ENCODE peak calls at places on chromosomes 6 and 20, in seven cellular contexts. P is T-helper 17 cell, Q is GF-D8, U is fibroblast of the aortic adventitia, C is GM03348, I is endothelial cell, O is NCI-H1092 treated with DMSO at 0.1 percent for 48 hours. V is an unnamed sample.

GRCh38 chr6:65787787-65788186 is 80.8 kb upstream of the EYS start:
- DNase-seq in P (no peak), O (no peak), I (no peak), C (no peak), U (no peak), Q (no peak), V (no peak)

GRCh38 chr6:20817806-20818320 is 283.6 kb downstream of the CDKAL1 start:
- DNase-seq in Q (no peak), O (no peak), I (no peak), U (peak; percentile 16), P (no peak), C (no peak), V (no peak)

GRCh38 chr20:11838076-11838636 is 79.5 kb upstream of the BTBD3 start:
- DNase-seq in C (no peak), I (no peak), Q (no peak), U (no peak), P (no peak), O (no peak), V (no peak)

GRCh38 chr20:50535162-50535561 is 25.0 kb downstream of the PTPN1 start:
- DNase-seq in O (no peak), U (no peak), I (no peak), P (no peak), C (no peak), Q (no peak), V (no peak)

GRCh38 chr20:37071481-37071911 is 24.3 kb downstream of the RBL1 start:
- DNase-seq in Q (no peak), I (no peak), O (no peak), P (no peak), U (peak; percentile 33), C (no peak), V (peak; percentile 39)

GRCh38 chr6:160031442-160031841 is 62.6 kb downstream of the IGF2R start:
- DNase-seq in O (peak; percentile 10), I (no peak), Q (no peak), C (no peak), P (no peak), U (peak; percentile 7), V (no peak)

GRCh38 chr6:105748737-105749161 is 337.4 kb upstream of the PRDM1 start:
- DNase-seq in O (no peak), I (no peak), P (no peak), Q (peak; percentile 37), C (no peak), U (peak; percentile 56), V (peak; percentile 34)

GRCh38 chr6:2716926-2717700 is 33.6 kb downstream of the MYLK4 start:
- DNase-seq in I (no peak), U (no peak), Q (no peak), O (no peak), C (no peak), P (no peak), V (no peak)

GRCh38 chr20:34571753-34572152 is 13.2 kb downstream of the MAP1LC3A start:
- DNase-seq in P (no peak), U (no peak), C (no peak), Q (no peak), I (no peak), O (no peak), V (no peak)

GRCh38 chr20:36717657-36718056 is 28.2 kb downstream of the NDRG3 start:
- DNase-seq in P (no peak), Q (no peak), I (peak; percentile 8), C (no peak), U (peak; percentile 7), O (no peak), V (no peak)

GRCh38 chr20:3045816-3046676 is at the start of gene MRPS26:
- DNase-seq in Q (peak; percentile 76), C (peak; percentile 95), O (peak; percentile 81), I (peak; percentile 87), P (peak; percentile 65), U (peak; percentile 73), V (peak; percentile 88)

GRCh38 chr20:57760698-57761412 is 51.0 kb upstream of the PMEPA1 start:
- DNase-seq in I (no peak), P (no peak), C (no peak), Q (no peak), U (no peak), O (no peak), V (no peak)

GRCh38 chr6:3026811-3027626 is 27.3 kb downstream of the NQO2 start:
- DNase-seq in Q (no peak), O (no peak), U (peak; percentile 37), P (no peak), I (no peak), C (peak; percentile 22), V (no peak)

GRCh38 chr20:52190437-52191131 is 995 bp downstream of the ZFP64 start:
- DNase-seq in U (peak; percentile 25), P (no peak), C (peak; percentile 75), I (peak; percentile 31), Q (peak; percentile 3), O (peak; percentile 45), V (no peak)

V was measured in fibroblast of gingiva.